ENCODE peak calls at places on chromosomes 16 and 17, in seven cellular contexts. One of them, this sample, is unnamed.

GRCh38 chr16:64455275-64455674 is 666.6 kb downstream of the CDH11 start:
- DNase-seq in adrenal gland: no peak
- DNase-seq in cardiac muscle cell: peak
- DNase-seq in ovary: no peak
- DNase-seq in PC-3: peak
- DNase-seq in SJSA1: no peak
- DNase-seq in pancreas: no peak
- DNase-seq in this sample: no peak

GRCh38 chr16:83105279-83106077 is 478.7 kb downstream of the CDH13 start:
- DNase-seq in adrenal gland: no peak
- DNase-seq in pancreas: no peak
- DNase-seq in SJSA1: no peak
- DNase-seq in ovary: no peak
- DNase-seq in PC-3: no peak
- DNase-seq in cardiac muscle cell: no peak
- DNase-seq in this sample: no peak

GRCh38 chr17:79036181-79036580 is 12.2 kb downstream of the C1QTNF1 start:
- DNase-seq in SJSA1: no peak
- DNase-seq in ovary: no peak
- DNase-seq in pancreas: no peak
- DNase-seq in adrenal gland: no peak
- DNase-seq in cardiac muscle cell: no peak
- DNase-seq in PC-3: no peak
- DNase-seq in this sample: no peak

GRCh38 chr16:57473906-57474305 is 11.4 kb downstream of the POLR2C start:
- DNase-seq in cardiac muscle cell: no peak
- DNase-seq in PC-3: no peak
- DNase-seq in pancreas: no peak
- DNase-seq in adrenal gland: no peak
- DNase-seq in SJSA1: no peak
- DNase-seq in ovary: no peak
- DNase-seq in this sample: no peak

GRCh38 chr16:8890549-8890921 is 8.4 kb downstream of the LITAFD start:
- DNase-seq in cardiac muscle cell: no peak
- DNase-seq in SJSA1: no peak
- DNase-seq in pancreas: no peak
- DNase-seq in adrenal gland: no peak
- DNase-seq in PC-3: no peak
- DNase-seq in ovary: no peak
- DNase-seq in this sample: no peak

GRCh38 chr17:2485543-2485942 is 26.1 kb downstream of the METTL16 start:
- DNase-seq in pancreas: no peak
- DNase-seq in ovary: no peak
- DNase-seq in cardiac muscle cell: peak
- DNase-seq in PC-3: peak
- DNase-seq in adrenal gland: no peak
- DNase-seq in SJSA1: no peak
- DNase-seq in this sample: no peak

GRCh38 chr16:14087590-14088154 is 16.6 kb downstream of the MRTFB start:
- DNase-seq in PC-3: no peak
- DNase-seq in SJSA1: no peak
- DNase-seq in cardiac muscle cell: no peak
- DNase-seq in ovary: no peak
- DNase-seq in pancreas: no peak
- DNase-seq in adrenal gland: no peak
- DNase-seq in this sample: no peak

GRCh38 chr16:57004387-57005250 is 15.3 kb downstream of the NLRC5 start:
- DNase-seq in adrenal gland: peak
- DNase-seq in PC-3: no peak
- DNase-seq in pancreas: no peak
- DNase-seq in SJSA1: no peak
- DNase-seq in ovary: no peak
- DNase-seq in cardiac muscle cell: no peak
- DNase-seq in this sample: no peak

GRCh38 chr16:14151256-14152030 is 80.3 kb downstream of the MRTFB start:
- DNase-seq in pancreas: no peak
- DNase-seq in SJSA1: no peak
- DNase-seq in cardiac muscle cell: peak
- DNase-seq in adrenal gland: no peak
- DNase-seq in PC-3: no peak
- DNase-seq in ovary: no peak
- DNase-seq in this sample: no peak

GRCh38 chr17:57633236-57633635 is 111.9 kb downstream of the CCDC182 start:
- DNase-seq in ovary: no peak
- DNase-seq in adrenal gland: no peak
- DNase-seq in PC-3: no peak
- DNase-seq in pancreas: no peak
- DNase-seq in cardiac muscle cell: no peak
- DNase-seq in SJSA1: no peak
- DNase-seq in this sample: no peak

GRCh38 chr17:82791532-82791931 is 39.7 kb downstream of the TBCD start:
- DNase-seq in adrenal gland: no peak
- DNase-seq in ovary: no peak
- DNase-seq in PC-3: peak
- DNase-seq in pancreas: no peak
- DNase-seq in SJSA1: peak
- DNase-seq in cardiac muscle cell: peak
- DNase-seq in this sample: peak

GRCh38 chr17:1197781-1198490 is 18.2 kb upstream of the ABR start:
- DNase-seq in ovary: peak
- DNase-seq in SJSA1: no peak
- DNase-seq in pancreas: no peak
- DNase-seq in PC-3: no peak
- DNase-seq in adrenal gland: peak
- DNase-seq in cardiac muscle cell: peak
- DNase-seq in this sample: no peak

GRCh38 chr16:11402051-11402744 is 56.9 kb downstream of the RMI2 start:
- DNase-seq in PC-3: no peak
- DNase-seq in ovary: no peak
- DNase-seq in adrenal gland: peak
- DNase-seq in pancreas: no peak
- DNase-seq in SJSA1: no peak
- DNase-seq in cardiac muscle cell: no peak
- DNase-seq in this sample: no peak

GRCh38 chr17:17816831-17817551 is 19.8 kb downstream of the SREBF1 start:
- DNase-seq in cardiac muscle cell: no peak
- DNase-seq in adrenal gland: no peak
- DNase-seq in PC-3: no peak
- DNase-seq in pancreas: no peak
- DNase-seq in ovary: no peak
- DNase-seq in SJSA1: no peak
- DNase-seq in this sample: no peak

GRCh38 chr16:85935957-85936760 is 37.2 kb downstream of the IRF8 start:
- DNase-seq in cardiac muscle cell: peak
- DNase-seq in ovary: no peak
- DNase-seq in PC-3: no peak
- DNase-seq in pancreas: no peak
- DNase-seq in SJSA1: no peak
- DNase-seq in adrenal gland: no peak
- DNase-seq in this sample: no peak

GRCh38 chr17:951388-952132 is 28.0 kb downstream of the NXN start:
- DNase-seq in ovary: no peak
- DNase-seq in adrenal gland: peak
- DNase-seq in SJSA1: peak
- DNase-seq in pancreas: peak
- DNase-seq in PC-3: peak
- DNase-seq in cardiac muscle cell: peak
- DNase-seq in this sample: peak

GRCh38 chr17:40092581-40092980 is 7.8 kb downstream of the NR1D1 start:
- DNase-seq in cardiac muscle cell: no peak
- DNase-seq in pancreas: no peak
- DNase-seq in PC-3: no peak
- DNase-seq in adrenal gland: no peak
- DNase-seq in ovary: peak
- DNase-seq in SJSA1: no peak
- DNase-seq in this sample: no peak

GRCh38 chr17:53626286-53626685 is 196.4 kb upstream of the KIF2B start:
- DNase-seq in SJSA1: no peak
- DNase-seq in cardiac muscle cell: peak
- DNase-seq in ovary: no peak
- DNase-seq in pancreas: no peak
- DNase-seq in PC-3: peak
- DNase-seq in adrenal gland: no peak
- DNase-seq in this sample: no peak

GRCh38 chr17:41404024-41404651 is 6.7 kb upstream of the KRT31 start:
- DNase-seq in PC-3: peak
- DNase-seq in SJSA1: peak
- DNase-seq in adrenal gland: peak
- DNase-seq in cardiac muscle cell: peak
- DNase-seq in pancreas: no peak
- DNase-seq in ovary: no peak
- DNase-seq in this sample: peak

GRCh38 chr17:4014148-4014927 is 50.1 kb upstream of the ATP2A3 start:
- DNase-seq in cardiac muscle cell: no peak
- DNase-seq in adrenal gland: no peak
- DNase-seq in PC-3: no peak
- DNase-seq in pancreas: no peak
- DNase-seq in ovary: no peak
- DNase-seq in SJSA1: no peak
- DNase-seq in this sample: no peak

GRCh38 chr16:6165330-6165984 is 1067.9 kb upstream of the EEF2KMT start:
- DNase-seq in cardiac muscle cell: no peak
- DNase-seq in adrenal gland: no peak
- DNase-seq in ovary: no peak
- DNase-seq in SJSA1: no peak
- DNase-seq in PC-3: peak
- DNase-seq in pancreas: no peak
- DNase-seq in this sample: no peak

GRCh38 chr16:4320571-4321137 is 4.8 kb downstream of the GLIS2 start:
- DNase-seq in pancreas: peak
- DNase-seq in SJSA1: no peak
- DNase-seq in ovary: no peak
- DNase-seq in PC-3: no peak
- DNase-seq in cardiac muscle cell: no peak
- DNase-seq in adrenal gland: no peak
- DNase-seq in this sample: no peak
- H3K27ac ChIP-seq in pancreas: no peak
- H3K27ac ChIP-seq in SJSA1: no peak
- H3K27ac ChIP-seq in ovary: peak
- H3K27ac ChIP-seq in PC-3: no peak
- H3K27ac ChIP-seq in cardiac muscle cell: no peak
- H3K27ac ChIP-seq in adrenal gland: peak
- H3K27ac ChIP-seq in this sample: no peak

GRCh38 chr17:77965354-77965753 is 6.9 kb downstream of the TNRC6C start:
- DNase-seq in PC-3: no peak
- DNase-seq in ovary: no peak
- DNase-seq in adrenal gland: no peak
- DNase-seq in cardiac muscle cell: no peak
- DNase-seq in pancreas: no peak
- DNase-seq in SJSA1: no peak
- DNase-seq in this sample: no peak
- H3K27ac ChIP-seq in PC-3: no peak
- H3K27ac ChIP-seq in ovary: no peak
- H3K27ac ChIP-seq in adrenal gland: no peak
- H3K27ac ChIP-seq in cardiac muscle cell: no peak
- H3K27ac ChIP-seq in pancreas: no peak
- H3K27ac ChIP-seq in SJSA1: no peak
- H3K27ac ChIP-seq in this sample: no peak

DNA sequence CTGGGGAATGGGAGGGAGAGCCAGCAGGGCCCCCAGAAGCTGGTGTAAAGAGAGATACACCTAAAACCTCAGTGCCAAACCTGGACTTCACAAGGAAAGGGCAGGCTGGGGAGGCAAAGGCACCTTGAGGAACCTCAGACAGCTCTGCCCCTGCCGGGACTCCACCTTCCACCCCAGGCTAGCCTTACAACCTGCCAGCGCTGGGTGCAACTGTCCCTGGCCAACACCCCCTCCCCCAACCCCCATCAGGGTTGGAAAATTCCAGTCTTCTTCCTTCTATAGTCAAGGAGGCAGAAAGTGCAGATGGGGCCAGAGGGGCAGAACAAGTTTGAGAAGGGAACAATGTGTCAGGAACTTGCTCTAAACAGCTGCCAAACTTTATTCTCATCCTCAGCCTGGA is 2.2 kb downstream of the YBX2 start:
- DNase-seq in adrenal gland: no peak
- DNase-seq in ovary: no peak
- DNase-seq in pancreas: no peak
- DNase-seq in PC-3: no peak
- DNase-seq in SJSA1: no peak
- DNase-seq in cardiac muscle cell: no peak
- DNase-seq in this sample: no peak
- H3K27ac ChIP-seq in adrenal gland: no peak
- H3K27ac ChIP-seq in ovary: no peak
- H3K27ac ChIP-seq in pancreas: no peak
- H3K27ac ChIP-seq in PC-3: no peak
- H3K27ac ChIP-seq in SJSA1: no peak
- H3K27ac ChIP-seq in cardiac muscle cell: peak
- H3K27ac ChIP-seq in this sample: no peak

GRCh38 chr17:60639019-60639330 is 38.7 kb upstream of the BCAS3 start:
- DNase-seq in cardiac muscle cell: no peak
- DNase-seq in PC-3: no peak
- DNase-seq in ovary: no peak
- DNase-seq in SJSA1: no peak
- DNase-seq in adrenal gland: no peak
- DNase-seq in pancreas: no peak
- DNase-seq in this sample: no peak

GRCh38 chr17:60641810-60642220 is 35.8 kb upstream of the BCAS3 start:
- DNase-seq in ovary: peak
- DNase-seq in SJSA1: peak
- DNase-seq in pancreas: peak
- DNase-seq in PC-3: peak
- DNase-seq in adrenal gland: peak
- DNase-seq in cardiac muscle cell: peak
- DNase-seq in this sample: peak

GRCh38 chr17:60640503-60640902 is 37.1 kb upstream of the BCAS3 start:
- DNase-seq in adrenal gland: no peak
- DNase-seq in SJSA1: no peak
- DNase-seq in cardiac muscle cell: peak
- DNase-seq in PC-3: peak
- DNase-seq in ovary: no peak
- DNase-seq in pancreas: no peak
- DNase-seq in this sample: no peak

GRCh38 chr17:60641126-60641525 is 36.5 kb upstream of the BCAS3 start:
- DNase-seq in cardiac muscle cell: no peak
- DNase-seq in ovary: no peak
- DNase-seq in pancreas: no peak
- DNase-seq in SJSA1: no peak
- DNase-seq in PC-3: peak
- DNase-seq in adrenal gland: no peak
- DNase-seq in this sample: no peak

DNA sequence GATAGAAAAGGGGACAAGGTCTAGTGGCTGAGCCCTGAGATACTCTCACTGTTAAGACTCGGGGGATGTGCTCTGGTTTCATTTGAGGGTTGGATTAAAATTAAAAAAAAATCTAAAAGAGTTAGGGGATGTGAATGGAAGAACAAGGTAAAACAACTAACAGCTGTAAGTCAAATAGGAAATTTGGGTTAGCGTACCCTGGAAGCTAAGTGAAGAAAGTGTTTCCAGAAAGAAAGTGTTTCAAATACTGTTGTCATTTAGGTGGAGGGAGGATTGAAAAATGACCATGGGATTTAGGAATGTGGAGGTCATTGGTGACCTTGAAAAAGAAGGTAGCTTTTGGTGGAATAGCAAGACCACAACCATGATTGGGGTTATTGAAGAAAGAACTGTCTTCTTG is 37.7 kb downstream of the PPM1D start:
- DNase-seq in PC-3: no peak
- DNase-seq in adrenal gland: no peak
- DNase-seq in pancreas: no peak
- DNase-seq in ovary: no peak
- DNase-seq in cardiac muscle cell: no peak
- DNase-seq in SJSA1: no peak
- DNase-seq in this sample: no peak
- H3K27ac ChIP-seq in PC-3: no peak
- H3K27ac ChIP-seq in adrenal gland: no peak
- H3K27ac ChIP-seq in pancreas: no peak
- H3K27ac ChIP-seq in ovary: no peak
- H3K27ac ChIP-seq in cardiac muscle cell: no peak
- H3K27ac ChIP-seq in SJSA1: no peak
- H3K27ac ChIP-seq in this sample: no peak

GRCh38 chr16:53949716-53950410 is 245.9 kb downstream of the FTO start:
- DNase-seq in pancreas: no peak
- DNase-seq in PC-3: no peak
- DNase-seq in ovary: no peak
- DNase-seq in SJSA1: no peak
- DNase-seq in cardiac muscle cell: no peak
- DNase-seq in adrenal gland: no peak
- DNase-seq in this sample: no peak
- H3K27ac ChIP-seq in pancreas: no peak
- H3K27ac ChIP-seq in PC-3: no peak
- H3K27ac ChIP-seq in ovary: no peak
- H3K27ac ChIP-seq in SJSA1: no peak
- H3K27ac ChIP-seq in cardiac muscle cell: no peak
- H3K27ac ChIP-seq in adrenal gland: no peak
- H3K27ac ChIP-seq in this sample: no peak

This sample was measured in AG04450.